ENCODE peak calls at places on chromosomes 7 and 10, in ten cellular contexts. One of them, this sample, is unnamed.

GRCh38 chr7:32299133-32299702 is 191.0 kb downstream of the LSM5 start:
- DNase-seq in neural crest cell: peak
- DNase-seq in cardiac fibroblast: no peak
- DNase-seq in mucosa of descending colon: no peak
- DNase-seq in GM12865: no peak
- DNase-seq in mammary epithelial cell: no peak
- DNase-seq in HFF-Myc: no peak
- DNase-seq in GM23248: no peak
- DNase-seq in non-pigmented ciliary epithelial cell: no peak
- DNase-seq in heart right ventricle: peak
- DNase-seq in this sample: no peak

GRCh38 chr10:132560248-132560731 is 22.7 kb downstream of the INPP5A start:
- DNase-seq in cardiac fibroblast: peak
- DNase-seq in HFF-Myc: no peak
- DNase-seq in mammary epithelial cell: no peak
- DNase-seq in heart right ventricle: no peak
- DNase-seq in neural crest cell: no peak
- DNase-seq in GM12865: no peak
- DNase-seq in GM23248: peak
- DNase-seq in mucosa of descending colon: no peak
- DNase-seq in non-pigmented ciliary epithelial cell: no peak
- DNase-seq in this sample: no peak

GRCh38 chr10:117320050-117320665 is 55.1 kb downstream of the PDZD8 start:
- DNase-seq in GM12865: peak
- DNase-seq in heart right ventricle: no peak
- DNase-seq in mucosa of descending colon: no peak
- DNase-seq in mammary epithelial cell: no peak
- DNase-seq in GM23248: peak
- DNase-seq in cardiac fibroblast: peak
- DNase-seq in neural crest cell: no peak
- DNase-seq in non-pigmented ciliary epithelial cell: no peak
- DNase-seq in HFF-Myc: no peak
- DNase-seq in this sample: no peak

GRCh38 chr7:130781346-130781745 is 47.3 kb upstream of the KLF14 start:
- DNase-seq in GM12865: no peak
- DNase-seq in mucosa of descending colon: no peak
- DNase-seq in neural crest cell: no peak
- DNase-seq in non-pigmented ciliary epithelial cell: no peak
- DNase-seq in mammary epithelial cell: no peak
- DNase-seq in cardiac fibroblast: no peak
- DNase-seq in GM23248: no peak
- DNase-seq in HFF-Myc: no peak
- DNase-seq in heart right ventricle: no peak
- DNase-seq in this sample: no peak

GRCh38 chr7:98624846-98625420 is 7.8 kb downstream of the NPTX2 start:
- DNase-seq in mucosa of descending colon: no peak
- DNase-seq in HFF-Myc: no peak
- DNase-seq in cardiac fibroblast: no peak
- DNase-seq in mammary epithelial cell: no peak
- DNase-seq in non-pigmented ciliary epithelial cell: no peak
- DNase-seq in GM23248: no peak
- DNase-seq in GM12865: no peak
- DNase-seq in neural crest cell: no peak
- DNase-seq in heart right ventricle: no peak
- DNase-seq in this sample: no peak

GRCh38 chr7:108222236-108222892 is 92.2 kb upstream of the LAMB4 start:
- DNase-seq in heart right ventricle: no peak
- DNase-seq in neural crest cell: no peak
- DNase-seq in GM12865: no peak
- DNase-seq in HFF-Myc: peak
- DNase-seq in mammary epithelial cell: no peak
- DNase-seq in mucosa of descending colon: no peak
- DNase-seq in GM23248: peak
- DNase-seq in non-pigmented ciliary epithelial cell: no peak
- DNase-seq in cardiac fibroblast: peak
- DNase-seq in this sample: no peak

GRCh38 chr7:25307624-25308023 is 79.3 kb upstream of the NPVF start:
- DNase-seq in mammary epithelial cell: no peak
- DNase-seq in neural crest cell: no peak
- DNase-seq in GM23248: no peak
- DNase-seq in mucosa of descending colon: no peak
- DNase-seq in HFF-Myc: no peak
- DNase-seq in GM12865: no peak
- DNase-seq in non-pigmented ciliary epithelial cell: no peak
- DNase-seq in heart right ventricle: no peak
- DNase-seq in cardiac fibroblast: no peak
- DNase-seq in this sample: no peak

GRCh38 chr7:137592232-137592896 is 248.8 kb upstream of the PTN start:
- DNase-seq in GM23248: peak
- DNase-seq in mammary epithelial cell: peak
- DNase-seq in cardiac fibroblast: peak
- DNase-seq in mucosa of descending colon: no peak
- DNase-seq in non-pigmented ciliary epithelial cell: no peak
- DNase-seq in neural crest cell: peak
- DNase-seq in HFF-Myc: peak
- DNase-seq in GM12865: peak
- DNase-seq in heart right ventricle: peak
- DNase-seq in this sample: no peak

GRCh38 chr10:63236113-63236935 is 103.2 kb downstream of the NRBF2 start:
- DNase-seq in GM12865: peak
- DNase-seq in cardiac fibroblast: peak
- DNase-seq in heart right ventricle: no peak
- DNase-seq in GM23248: peak
- DNase-seq in mucosa of descending colon: no peak
- DNase-seq in non-pigmented ciliary epithelial cell: peak
- DNase-seq in mammary epithelial cell: peak
- DNase-seq in HFF-Myc: peak
- DNase-seq in neural crest cell: no peak
- DNase-seq in this sample: no peak

GRCh38 chr10:111439034-111439842 is 362.4 kb downstream of the ADRA2A start:
- DNase-seq in GM23248: peak
- DNase-seq in non-pigmented ciliary epithelial cell: no peak
- DNase-seq in GM12865: no peak
- DNase-seq in heart right ventricle: no peak
- DNase-seq in neural crest cell: no peak
- DNase-seq in cardiac fibroblast: no peak
- DNase-seq in HFF-Myc: no peak
- DNase-seq in mammary epithelial cell: peak
- DNase-seq in mucosa of descending colon: no peak
- DNase-seq in this sample: no peak

GRCh38 chr10:29130190-29130673 is 158.6 kb upstream of the LYZL1 start:
- DNase-seq in mucosa of descending colon: no peak
- DNase-seq in non-pigmented ciliary epithelial cell: no peak
- DNase-seq in GM23248: peak
- DNase-seq in neural crest cell: no peak
- DNase-seq in GM12865: peak
- DNase-seq in mammary epithelial cell: peak
- DNase-seq in heart right ventricle: no peak
- DNase-seq in cardiac fibroblast: peak
- DNase-seq in HFF-Myc: no peak
- DNase-seq in this sample: no peak

GRCh38 chr7:151423226-151423625 is 13.4 kb upstream of the WDR86 start:
- DNase-seq in GM12865: no peak
- DNase-seq in neural crest cell: no peak
- DNase-seq in heart right ventricle: no peak
- DNase-seq in non-pigmented ciliary epithelial cell: no peak
- DNase-seq in cardiac fibroblast: no peak
- DNase-seq in mammary epithelial cell: no peak
- DNase-seq in GM23248: no peak
- DNase-seq in HFF-Myc: no peak
- DNase-seq in mucosa of descending colon: no peak
- DNase-seq in this sample: no peak

GRCh38 chr7:87001214-87001613 is 58.2 kb downstream of the ELAPOR2 start:
- DNase-seq in heart right ventricle: no peak
- DNase-seq in HFF-Myc: no peak
- DNase-seq in neural crest cell: no peak
- DNase-seq in cardiac fibroblast: peak
- DNase-seq in mammary epithelial cell: peak
- DNase-seq in mucosa of descending colon: no peak
- DNase-seq in non-pigmented ciliary epithelial cell: no peak
- DNase-seq in GM12865: no peak
- DNase-seq in GM23248: peak
- DNase-seq in this sample: no peak

GRCh38 chr7:11355571-11355970 is 381.9 kb downstream of the PHF14 start:
- DNase-seq in neural crest cell: no peak
- DNase-seq in cardiac fibroblast: no peak
- DNase-seq in GM12865: no peak
- DNase-seq in HFF-Myc: no peak
- DNase-seq in heart right ventricle: no peak
- DNase-seq in mucosa of descending colon: no peak
- DNase-seq in GM23248: no peak
- DNase-seq in mammary epithelial cell: no peak
- DNase-seq in non-pigmented ciliary epithelial cell: no peak
- DNase-seq in this sample: no peak